ENCODE peak calls at places on chromosome 16, in five cellular contexts. I is effector memory CD4-positive, alpha-beta T cell; K is activated CD4-positive, alpha-beta T cell treated with anti-CD3 and anti-CD28 coated beads for 48 hours; G is stimulated activated CD8-positive, alpha-beta memory T cell treated with anti-CD3 and anti-CD28 coated beads, Interleukin-7, amount 100 ng/mL, for 48 hours; O is skeletal muscle cell. C is an unnamed sample.

GRCh38 chr16:49602201-49603041 is 228.8 kb downstream of the C16orf78 start:
- DNase-seq in O (no peak), I (no peak), G (no peak), K (no peak), C (no peak)

GRCh38 chr16:72172105-72173034 is at the start of gene PMFBP1:
- DNase-seq in O (peak), K (peak), I (no peak), G (peak), C (peak)

GRCh38 chr16:67833035-67833417 is 9.1 kb upstream of the THAP11 start:
- DNase-seq in O (no peak), K (no peak), G (no peak), I (no peak), C (no peak)

GRCh38 chr16:76035689-76036088 is 241.5 kb upstream of the CNTNAP4 start:
- DNase-seq in G (no peak), K (no peak), I (no peak), O (no peak), C (peak)

GRCh38 chr16:87556941-87557459 is 45.3 kb upstream of the JPH3 start:
- DNase-seq in G (no peak), K (no peak), I (no peak), O (no peak), C (no peak)

GRCh38 chr16:84013787-84014569 is 28.6 kb downstream of the SLC38A8 start:
- DNase-seq in I (peak), G (peak), O (no peak), K (peak), C (peak)

GRCh38 chr16:14301150-14302030 is 230.3 kb downstream of the MRTFB start:
- DNase-seq in O (no peak), I (no peak), K (no peak), G (no peak), C (no peak)

GRCh38 chr16:20923876-20924275 is 23.3 kb downstream of the LYRM1 start:
- DNase-seq in K (no peak), I (no peak), O (no peak), G (no peak), C (no peak)

GRCh38 chr16:30621765-30622164 is 11.6 kb upstream of the ZNF689 start:
- DNase-seq in O (no peak), G (no peak), K (no peak), I (no peak), C (no peak)

GRCh38 chr16:58636474-58636873 is 6.8 kb upstream of the CNOT1 start:
- DNase-seq in I (no peak), G (no peak), K (no peak), O (no peak), C (no peak)